ENCODE peak calls at places on chromosome 19, in eight cellular contexts. G is EH; Y is non-pigmented ciliary epithelial cell; N is CD4-positive, CD25-positive, alpha-beta regulatory T cell; P is body of pancreas; B is MCF 10A; U is lower leg skin; Q is CD8-positive, alpha-beta T cell. M is an unnamed sample.

GRCh38 chr19:49468746-49469447 is 5.1 kb upstream of the FLT3LG start:
- DNase-seq in G (peak; percentile 63), Y (no peak), N (peak; percentile 95), P (no peak), B (peak; percentile 68), U (peak; percentile 95), Q (peak; percentile 73), M (peak; percentile 67)

GRCh38 chr19:30609656-30610270 is 237.6 kb downstream of the ZNF536 start:
- DNase-seq in G (no peak), Y (no peak), N (no peak), P (no peak), B (no peak), U (no peak), Q (no peak), M (no peak)

GRCh38 chr19:14187586-14187985 is 18.4 kb downstream of the ADGRL1 start:
- DNase-seq in G (no peak), Y (no peak), N (no peak), P (no peak), B (no peak), U (no peak), Q (no peak), M (no peak)

GRCh38 chr19:7841751-7842660 is 12.0 kb downstream of the EVI5L start:
- DNase-seq in G (no peak), Y (no peak), N (no peak), P (no peak), B (no peak), U (no peak), Q (no peak), M (no peak)

GRCh38 chr19:48560095-48560530 is 8.1 kb downstream of the SULT2B1 start:
- DNase-seq in G (peak; percentile 29), Y (no peak), N (no peak), P (no peak), B (no peak), U (no peak), Q (no peak), M (no peak)

GRCh38 chr19:29653398-29653797 is 11.9 kb upstream of the PLEKHF1 start:
- DNase-seq in G (no peak), Y (no peak), N (no peak), P (no peak), B (no peak), U (peak; percentile 53), Q (no peak), M (no peak)

GRCh38 chr19:9799162-9799561 is 19.7 kb downstream of the FBXL12 start:
- DNase-seq in G (no peak), Y (no peak), N (no peak), P (no peak), B (no peak), U (no peak), Q (no peak), M (no peak)

GRCh38 chr19:47523473-47523872 is 8.6 kb upstream of the NAPA start:
- DNase-seq in G (no peak), Y (no peak), N (no peak), P (no peak), B (no peak), U (no peak), Q (no peak), M (peak; percentile 57)

GRCh38 chr19:40688987-40689338 is 1.5 kb downstream of the NUMBL start:
- DNase-seq in G (no peak), Y (no peak), N (no peak), P (no peak), B (no peak), U (no peak), Q (no peak), M (no peak)

GRCh38 chr19:21474671-21475181 is 30.7 kb upstream of the ZNF429 start:
- DNase-seq in G (peak; percentile 63), Y (peak; percentile 30), N (peak; percentile 57), P (peak; percentile 92), B (no peak), U (peak; percentile 91), Q (peak; percentile 59), M (peak; percentile 77)

GRCh38 chr19:33374406-33374703 is 846 bp downstream of the CEBPG start:
- DNase-seq in G (peak; percentile 48), Y (no peak), N (no peak), P (peak; percentile 46), B (peak; percentile 38), U (peak; percentile 83), Q (no peak), M (no peak)

GRCh38 chr19:611506-611869 is 21.8 kb downstream of the HCN2 start:
- DNase-seq in G (peak; percentile 99), Y (peak; percentile 96), N (peak; percentile 7), P (no peak), B (peak; percentile 86), U (no peak), Q (peak; percentile 21), M (no peak)

GRCh38 chr19:47821460-47822020 is at the start of gene CRX:
- DNase-seq in G (no peak), Y (no peak), N (no peak), P (no peak), B (no peak), U (no peak), Q (no peak), M (no peak)

GRCh38 chr19:16367269-16367683 is 42.6 kb downstream of the KLF2 start:
- DNase-seq in G (no peak), Y (no peak), N (peak; percentile 85), P (no peak), B (no peak), U (no peak), Q (no peak), M (no peak)

GRCh38 chr19:54133312-54133956 is 4.1 kb upstream of the CNOT3 start:
- DNase-seq in G (no peak), Y (no peak), N (peak; percentile 29), P (no peak), B (peak; percentile 56), U (no peak), Q (no peak), M (no peak)

GRCh38 chr19:10712041-10712440 is 5.8 kb upstream of the DNM2 start:
- DNase-seq in G (no peak), Y (no peak), N (no peak), P (no peak), B (no peak), U (no peak), Q (no peak), M (peak; percentile 55)

GRCh38 chr19:1355974-1356865 is 27.5 kb upstream of the NDUFS7 start:
- DNase-seq in G (peak; percentile 77), Y (no peak), N (no peak), P (no peak), B (no peak), U (no peak), Q (no peak), M (peak; percentile 64)

GRCh38 chr19:13629687-13630357 is 123.5 kb upstream of the CACNA1A start:
- DNase-seq in G (peak; percentile 88), Y (no peak), N (no peak), P (no peak), B (peak; percentile 13), U (no peak), Q (no peak), M (no peak)

GRCh38 chr19:3980353-3981251 is 4.7 kb downstream of the EEF2 start:
- DNase-seq in G (no peak), Y (no peak), N (no peak), P (peak; percentile 17), B (no peak), U (no peak), Q (no peak), M (no peak)

GRCh38 chr19:29105629-29106352 is 107.2 kb downstream of the UQCRFS1 start:
- DNase-seq in G (no peak), Y (no peak), N (no peak), P (no peak), B (no peak), U (no peak), Q (no peak), M (no peak)

GRCh38 chr19:2578391-2578826 is 102.5 kb downstream of the GADD45B start:
- DNase-seq in G (peak; percentile 89), Y (no peak), N (no peak), P (no peak), B (peak; percentile 61), U (no peak), Q (no peak), M (peak; percentile 52)

GRCh38 chr19:41701401-41702075 is 6.9 kb upstream of the CEACAM5 start:
- DNase-seq in G (no peak), Y (no peak), N (no peak), P (peak; percentile 29), B (peak; percentile 8), U (peak; percentile 66), Q (no peak), M (peak; percentile 65)

GRCh38 chr19:22935151-22935550 is 67.8 kb downstream of the ZNF728 start:
- DNase-seq in G (no peak), Y (no peak), N (no peak), P (no peak), B (no peak), U (no peak), Q (no peak), M (no peak)

GRCh38 chr19:56718231-56718630 is 46.7 kb upstream of the ZNF835 start:
- DNase-seq in G (no peak), Y (no peak), N (no peak), P (no peak), B (no peak), U (no peak), Q (no peak), M (no peak)